ENCODE peak calls at places on chromosomes 3 and 15, in six cellular contexts. P is IMR-90, B is H1, L is mesenchymal stem cell, E is neuronal stem cell, X is mesendoderm. C is an unnamed sample.

GRCh38 chr3:165259518-165260193 is 63.5 kb upstream of the SLITRK3 start:
- DNase-seq in L (peak), P (no peak), B (no peak), X (peak), E (no peak), C (no peak)

GRCh38 chr3:46565607-46566039 is 479 bp downstream of the LRRC2 start:
- DNase-seq in P (peak), X (peak), E (no peak), B (no peak), L (peak), C (no peak)

GRCh38 chr3:45536316-45536715 is 58.2 kb upstream of the LIMD1 start:
- DNase-seq in X (peak), B (no peak), E (no peak), L (no peak), P (no peak), C (peak)

GRCh38 chr15:71532994-71533393 is 277.4 kb upstream of the NR2E3 start:
- DNase-seq in E (no peak), B (peak), L (no peak), X (peak), P (no peak), C (peak)

GRCh38 chr3:139528281-139528680 is 11.3 kb downstream of the RBP1 start:
- DNase-seq in B (no peak), X (no peak), L (no peak), P (no peak), E (no peak), C (no peak)

GRCh38 chr15:40899536-40900207 is 5.4 kb downstream of the VPS18 start:
- DNase-seq in B (no peak), L (no peak), E (no peak), X (no peak), P (no peak), C (no peak)

GRCh38 chr3:65890328-65890727 is 148.4 kb downstream of the MAGI1 start:
- DNase-seq in X (no peak), E (no peak), B (no peak), P (no peak), L (no peak), C (no peak)

GRCh38 chr15:65841121-65841930 is 28.0 kb upstream of the RAB11A start:
- DNase-seq in P (peak), B (no peak), X (no peak), E (no peak), L (no peak), C (no peak)

GRCh38 chr3:166274996-166275395 is 437.8 kb upstream of the BCHE start:
- DNase-seq in B (no peak), X (no peak), L (peak), E (no peak), P (peak), C (no peak)

GRCh38 chr3:97821413-97821809 is 400 bp upstream of the CRYBG3 start:
- DNase-seq in X (no peak), B (no peak), E (no peak), P (no peak), L (peak), C (no peak)

GRCh38 chr3:184604956-184605290 is 43.3 kb downstream of the EPHB3 start:
- DNase-seq in L (no peak), P (no peak), B (no peak), X (no peak), E (no peak), C (no peak)

DNA sequence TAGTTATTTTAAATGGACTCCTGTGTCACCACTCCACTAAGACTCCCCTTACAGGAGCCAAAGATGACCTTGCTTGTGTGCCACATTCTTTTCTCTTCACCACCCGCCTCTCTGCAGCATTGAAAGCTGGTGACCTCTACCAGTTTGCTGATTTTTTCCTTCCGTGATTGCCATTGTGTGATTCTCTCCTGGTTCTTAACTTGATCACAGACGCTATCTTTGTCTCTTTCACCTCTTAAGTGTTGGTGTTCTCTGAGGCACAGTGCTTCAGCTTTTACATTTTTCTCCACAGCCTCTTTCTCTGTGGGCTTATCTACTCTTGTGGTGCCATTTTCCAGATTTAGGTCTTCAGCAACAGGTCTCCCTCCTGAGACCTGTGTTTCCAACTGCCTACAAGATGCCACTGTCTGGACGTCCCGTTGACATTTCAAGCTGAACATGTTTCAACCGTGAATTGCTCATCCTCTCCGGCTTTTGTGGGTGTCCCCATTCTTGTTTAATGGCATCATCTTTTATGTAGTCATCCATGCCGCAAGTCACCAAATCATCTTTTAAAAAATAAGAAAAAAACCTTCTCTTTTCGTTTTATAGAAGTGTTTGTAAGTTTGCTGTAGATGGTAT is 26.5 kb downstream of the IQGAP1 start:
- DNase-seq in X (peak), E (no peak), P (peak), B (no peak), L (peak), C (no peak)
- H3K18ac ChIP-seq in X (peak), E (no peak), P (peak), B (peak), L (peak), C (peak)

DNA sequence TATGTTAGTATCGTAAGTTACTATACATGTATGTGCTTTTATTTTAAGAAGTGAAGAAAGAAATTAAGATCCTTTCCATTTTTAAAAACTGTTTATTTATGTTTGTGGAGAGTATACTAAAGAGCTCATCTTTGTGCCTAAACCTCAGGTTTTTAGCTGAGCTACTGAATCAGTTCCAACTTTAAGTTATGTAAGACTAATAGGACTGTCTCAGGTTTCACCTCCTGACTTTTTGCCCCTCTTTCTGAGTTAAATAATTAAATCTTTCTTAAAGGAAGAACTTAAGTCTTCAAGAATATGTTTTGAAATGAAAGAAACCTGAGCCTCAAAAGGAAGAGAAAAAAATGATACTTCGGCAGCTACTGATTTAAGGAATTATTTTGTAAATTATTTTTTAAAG is 2.6 kb downstream of the SLMAP start:
- DNase-seq in B (no peak), L (peak), E (no peak), X (no peak), P (peak), C (no peak)
- H3K4me3 ChIP-seq in B (peak), L (no peak), E (peak), X (no peak), P (no peak), C (no peak)

GRCh38 chr3:121750087-121750415 is 510 bp upstream of the GOLGB1 start:
- DNase-seq in B (no peak), E (no peak), L (no peak), P (no peak), X (no peak), C (no peak)
- H3K18ac ChIP-seq in B (no peak), E (no peak), L (peak), P (no peak), X (no peak), C (no peak)

GRCh38 chr3:99868438-99868723 is 50.7 kb downstream of the CMSS1 start:
- DNase-seq in L (peak), B (no peak), X (no peak), P (peak), E (no peak), C (no peak)

GRCh38 chr3:99872633-99873254 is 55.1 kb downstream of the CMSS1 start:
- DNase-seq in L (peak), E (no peak), X (no peak), P (no peak), B (no peak), C (no peak)

GRCh38 chr3:99869621-99870020 is 52.0 kb downstream of the CMSS1 start:
- DNase-seq in B (no peak), E (no peak), X (no peak), L (no peak), P (no peak), C (no peak)

GRCh38 chr3:99870712-99871111 is 53.0 kb downstream of the CMSS1 start:
- DNase-seq in X (no peak), L (no peak), E (no peak), P (no peak), B (no peak), C (no peak)

DNA sequence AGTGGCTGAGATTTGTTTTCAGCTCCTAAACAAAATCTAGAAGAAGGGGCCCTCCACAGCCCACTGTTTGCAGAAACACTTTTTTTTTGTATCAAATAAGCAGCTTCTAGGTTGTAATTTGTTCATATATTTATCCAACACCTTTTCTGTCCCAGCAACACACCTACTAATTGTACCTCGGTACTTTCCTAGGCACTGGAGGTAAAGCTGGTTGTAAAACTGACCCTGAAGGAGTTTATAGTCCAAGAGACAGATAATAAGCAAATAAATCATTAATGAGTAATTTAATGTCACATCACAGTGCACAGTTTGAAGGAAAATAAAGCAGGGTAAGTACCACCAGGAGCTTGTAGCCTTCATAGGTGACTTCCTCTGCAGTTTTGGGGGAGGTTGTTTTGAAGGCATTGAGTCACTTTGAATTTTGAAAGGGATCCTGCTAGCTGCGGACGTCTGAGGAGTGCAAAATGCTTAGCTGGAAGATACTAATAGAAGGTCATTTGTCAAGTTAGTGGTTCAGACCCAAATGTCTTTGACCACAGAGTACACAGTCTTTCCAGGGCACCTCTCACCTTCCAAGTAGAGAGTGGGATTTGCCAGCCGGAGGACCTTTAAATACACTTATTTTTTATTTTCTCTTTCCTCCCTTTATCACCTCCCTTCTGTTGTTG is 53.7 kb downstream of the CMSS1 start:
- DNase-seq in B (no peak), P (no peak), L (no peak), E (no peak), X (no peak), C (no peak)
- H3K4me3 ChIP-seq in B (no peak), P (no peak), L (no peak), E (no peak), X (no peak), C (no peak)